ENCODE peak calls at places on chromosomes 3 and 15, in nine cellular contexts. T, O, R, D, S, Q, V, A and K are unnamed samples.

GRCh38 chr3:123134671-123135070 is 67.1 kb upstream of the SEC22A start:
- DNase-seq in T (no peak), O (peak; percentile 59), R (no peak), D (no peak), S (no peak), Q (no peak), V (no peak), A (no peak), K (no peak)

GRCh38 chr15:74176262-74177208 is 3.0 kb downstream of the ISLR start:
- DNase-seq in T (no peak), O (peak; percentile 72), R (no peak), D (no peak), S (no peak), Q (peak; percentile 24), V (no peak), A (no peak), K (no peak)

GRCh38 chr15:53591041-53591440 is 168.4 kb downstream of the WDR72 start:
- DNase-seq in T (no peak), O (no peak), R (no peak), D (no peak), S (no peak), Q (no peak), V (no peak), A (no peak), K (no peak)

GRCh38 chr3:102104093-102104492 is 254.8 kb downstream of the NFKBIZ start:
- DNase-seq in T (no peak), O (no peak), R (no peak), D (no peak), S (no peak), Q (no peak), V (no peak), A (no peak), K (no peak)

GRCh38 chr3:29279830-29280229 is 1.0 kb upstream of the RBMS3 start:
- DNase-seq in T (no peak), O (peak; percentile 77), R (no peak), D (no peak), S (peak; percentile 49), Q (peak; percentile 30), V (no peak), A (peak; percentile 43), K (no peak)

GRCh38 chr15:78944669-78945407 is at the start of gene CTSH:
- DNase-seq in T (no peak), O (peak; percentile 94), R (peak; percentile 90), D (no peak), S (peak; percentile 94), Q (peak; percentile 89), V (peak; percentile 67), A (peak; percentile 17), K (peak; percentile 95)

GRCh38 chr15:31079519-31079918 is 22.0 kb downstream of the TRPM1 start:
- DNase-seq in T (peak; percentile 48), O (no peak), R (no peak), D (no peak), S (no peak), Q (no peak), V (no peak), A (peak; percentile 87), K (no peak)

GRCh38 chr3:136334209-136334608 is 84.1 kb downstream of the PCCB start:
- DNase-seq in T (no peak), O (no peak), R (no peak), D (no peak), S (no peak), Q (no peak), V (no peak), A (peak; percentile 47), K (no peak)

GRCh38 chr3:177174607-177175006 is 22.7 kb downstream of the TBL1XR1 start:
- DNase-seq in T (no peak), O (no peak), R (no peak), D (no peak), S (no peak), Q (no peak), V (no peak), A (no peak), K (no peak)

GRCh38 chr15:69668963-69669362 is 216.3 kb downstream of the RPLP1 start:
- DNase-seq in T (no peak), O (no peak), R (no peak), D (no peak), S (no peak), Q (no peak), V (no peak), A (no peak), K (no peak)

GRCh38 chr3:146625117-146625775 is 20.1 kb upstream of the PLSCR5 start:
- DNase-seq in T (no peak), O (no peak), R (no peak), D (no peak), S (no peak), Q (no peak), V (no peak), A (peak; percentile 2), K (no peak)

GRCh38 chr3:124444075-124444474 is 286.2 kb upstream of the UMPS start:
- DNase-seq in T (no peak), O (no peak), R (no peak), D (no peak), S (no peak), Q (no peak), V (no peak), A (no peak), K (no peak)
- H3K27me3 ChIP-seq in T (no peaks in the 10 kb centered on the region), O (no peaks in the 10 kb centered on the region), R (no peaks in the 10 kb centered on the region), D (no peaks in the 10 kb centered on the region), S (no peaks in the 10 kb centered on the region), Q (no peaks in the 10 kb centered on the region), V (no peaks in the 10 kb centered on the region), A (no peaks in the 10 kb centered on the region), K (no peaks in the 10 kb centered on the region)

GRCh38 chr15:44710236-44711088 is 661 bp downstream of the PATL2 start:
- DNase-seq in T (no peak), O (no peak), R (no peak), D (no peak), S (no peak), Q (no peak), V (no peak), A (peak; percentile 42), K (no peak)

GRCh38 chr15:44712108-44713005 is 1.0 kb downstream of the B2M start:
- DNase-seq in T (peak; percentile 50), O (peak; percentile 77), R (peak; percentile 52), D (peak; percentile 94), S (peak; percentile 71), Q (peak; percentile 66), V (no peak), A (peak; percentile 87), K (peak; percentile 27)

GRCh38 chr15:44711089-44711355 is at the start of gene PATL2:
- DNase-seq in T (no peak), O (no peak), R (no peak), D (no peak), S (no peak), Q (no peak), V (no peak), A (no peak), K (no peak)

GRCh38 chr15:44713006-44713966 is 2.0 kb downstream of the B2M start:
- DNase-seq in T (no peak), O (no peak), R (no peak), D (no peak), S (no peak), Q (no peak), V (no peak), A (peak; percentile 43), K (no peak)

DNA sequence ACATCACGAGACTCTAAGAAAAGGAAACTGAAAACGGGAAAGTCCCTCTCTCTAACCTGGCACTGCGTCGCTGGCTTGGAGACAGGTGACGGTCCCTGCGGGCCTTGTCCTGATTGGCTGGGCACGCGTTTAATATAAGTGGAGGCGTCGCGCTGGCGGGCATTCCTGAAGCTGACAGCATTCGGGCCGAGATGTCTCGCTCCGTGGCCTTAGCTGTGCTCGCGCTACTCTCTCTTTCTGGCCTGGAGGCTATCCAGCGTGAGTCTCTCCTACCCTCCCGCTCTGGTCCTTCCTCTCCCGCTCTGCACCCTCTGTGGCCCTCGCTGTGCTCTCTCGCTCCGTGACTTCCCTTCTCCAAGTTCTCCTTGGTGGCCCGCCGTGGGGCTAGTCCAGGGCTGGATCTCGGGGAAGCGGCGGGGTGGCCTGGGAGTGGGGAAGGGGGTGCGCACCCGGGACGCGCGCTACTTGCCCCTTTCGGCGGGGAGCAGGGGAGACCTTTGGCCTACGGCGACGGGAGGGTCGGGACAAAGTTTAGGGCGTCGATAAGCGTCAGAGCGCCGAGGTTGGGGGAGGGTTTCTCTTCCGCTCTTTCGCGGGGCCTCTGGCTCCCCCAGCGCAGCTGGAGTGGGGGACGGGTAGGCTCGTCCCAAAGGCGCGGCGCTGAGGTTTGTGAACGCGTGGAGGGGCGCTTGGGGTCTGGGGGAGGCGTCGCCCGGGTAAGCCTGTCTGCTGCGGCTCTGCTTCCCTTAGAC is at the start of gene B2M:
- DNase-seq in T (peak; percentile 91), O (peak; percentile 98), R (peak; percentile 97), D (peak; percentile 100), S (peak; percentile 98), Q (peak; percentile 96), V (peak; percentile 95), A (peak; percentile 96), K (peak; percentile 93)
- H3K4me3 ChIP-seq in T (peak within 1 kb of the TSS; percentile 96), O (peak within 1 kb of the TSS; percentile 96), R (peak within 1 kb of the TSS; percentile 88), D (peak within 1 kb of the TSS; percentile 94), S (peak within 1 kb of the TSS; percentile 76), Q (peak within 1 kb of the TSS; percentile 63), V (peak within 1 kb of the TSS; percentile 79), A (peak within 1 kb of the TSS; percentile 83), K (peak within 1 kb of the TSS; percentile 66)

GRCh38 chr3:56119575-56120349 is 348.5 kb downstream of the ERC2 start:
- DNase-seq in T (no peak), O (no peak), R (no peak), D (peak; percentile 29), S (peak; percentile 42), Q (peak; percentile 14), V (no peak), A (peak; percentile 18), K (no peak)

GRCh38 chr3:56123487-56123886 is 344.8 kb downstream of the ERC2 start:
- DNase-seq in T (no peak), O (no peak), R (no peak), D (no peak), S (no peak), Q (no peak), V (peak; percentile 23), A (no peak), K (no peak)

GRCh38 chr3:56125358-56126005 is 342.8 kb downstream of the ERC2 start:
- DNase-seq in T (peak; percentile 20), O (no peak), R (no peak), D (no peak), S (peak; percentile 26), Q (no peak), V (no peak), A (peak; percentile 80), K (no peak)

GRCh38 chr3:56124546-56124945 is 343.7 kb downstream of the ERC2 start:
- DNase-seq in T (no peak), O (no peak), R (no peak), D (no peak), S (no peak), Q (no peak), V (no peak), A (no peak), K (no peak)

GRCh38 chr3:56122911-56123310 is 345.4 kb downstream of the ERC2 start:
- DNase-seq in T (no peak), O (no peak), R (no peak), D (no peak), S (no peak), Q (no peak), V (no peak), A (no peak), K (no peak)
- H3K27me3 ChIP-seq in T (no peaks in the 10 kb centered on the region), O (no peaks in the 10 kb centered on the region), R (no peaks in the 10 kb centered on the region), D (no peaks in the 10 kb centered on the region), S (no peaks in the 10 kb centered on the region), Q (no peaks in the 10 kb centered on the region), V (no peaks in the 10 kb centered on the region), A (no peaks in the 10 kb centered on the region), K (no peaks in the 10 kb centered on the region)

DNA sequence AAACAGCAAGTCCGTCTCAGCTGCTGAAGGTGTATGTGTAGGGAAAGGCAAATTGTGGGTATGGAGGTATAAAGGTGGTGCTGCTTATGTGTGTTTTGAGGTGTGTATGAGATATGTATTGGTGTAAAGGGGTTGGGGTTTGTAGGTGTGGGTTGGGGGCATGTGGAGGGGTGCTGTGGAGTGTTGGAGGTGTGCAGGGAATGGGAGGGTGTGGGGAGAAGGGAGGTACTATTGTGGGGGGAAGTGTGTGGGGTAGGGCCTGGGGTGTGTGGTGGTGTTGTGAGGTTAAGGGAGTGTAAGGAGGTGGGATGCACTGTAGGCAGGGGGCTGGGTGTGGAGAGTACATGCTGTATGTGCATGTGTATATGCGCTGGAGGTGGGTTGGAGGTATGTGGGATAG is 15.7 kb downstream of the CCDC12 start:
- DNase-seq in T (no peak), O (no peak), R (no peak), D (no peak), S (no peak), Q (no peak), V (no peak), A (no peak), K (no peak)
- H3K4me3 ChIP-seq in T (no peak overlapping the region), O (no peak overlapping the region), R (no peak overlapping the region), D (peak overlapping the region; percentile 13), S (no peak overlapping the region), Q (peak overlapping the region; percentile 12), V (no peak overlapping the region), A (no peak overlapping the region), K (no peak overlapping the region)